ENCODE peak calls at places on chromosome 15, in four cellular contexts. U is body of pancreas, W is ascending aorta, M is Panc1. K is an unnamed sample.

GRCh38 chr15:34434627-34435305 is 2.8 kb downstream of the GOLGA8A start:
- DNase-seq in U (no peak), W (no peak), M (no peak), K (no peak)

GRCh38 chr15:74891469-74891868 is 1.6 kb downstream of the MPI start:
- DNase-seq in U (peak; percentile 69), W (no peak), M (no peak), K (no peak)

GRCh38 chr15:74158855-74159650 is 14.5 kb upstream of the ISLR start:
- DNase-seq in U (no peak), W (no peak), M (no peak), K (no peak)

GRCh38 chr15:89141885-89142284 is 53.6 kb downstream of the ABHD2 start:
- DNase-seq in U (no peak), W (no peak), M (no peak), K (no peak)

GRCh38 chr15:39579487-39580116 is 1.3 kb upstream of the THBS1 start:
- DNase-seq in U (peak; percentile 62), W (peak; percentile 79), M (peak; percentile 51), K (peak; percentile 92)

GRCh38 chr15:69573815-69574472 is 121.3 kb downstream of the RPLP1 start:
- DNase-seq in U (no peak), W (no peak), M (no peak), K (no peak)

GRCh38 chr15:55530861-55531313 is 22.9 kb upstream of the DNAAF4 start:
- DNase-seq in U (no peak), W (no peak), M (no peak), K (peak; percentile 66)

GRCh38 chr15:25933456-25934158 is 70.5 kb upstream of the ATP10A start:
- DNase-seq in U (peak; percentile 67), W (peak; percentile 88), M (peak; percentile 50), K (peak; percentile 79)

GRCh38 chr15:100973351-100974034 is 54.3 kb downstream of the LRRK1 start:
- DNase-seq in U (no peak), W (no peak), M (no peak), K (peak; percentile 70)

GRCh38 chr15:48031973-48032372 is 88.8 kb upstream of the SLC24A5 start:
- DNase-seq in U (no peak), W (no peak), M (no peak), K (no peak)

GRCh38 chr15:47402829-47403228 is 314.5 kb upstream of the SEMA6D start:
- DNase-seq in U (no peak), W (no peak), M (no peak), K (no peak)

GRCh38 chr15:39075311-39075710 is 505.6 kb upstream of the THBS1 start:
- DNase-seq in U (no peak), W (no peak), M (no peak), K (peak; percentile 54)

GRCh38 chr15:94242257-94242656 is 10.9 kb downstream of the MCTP2 start:
- DNase-seq in U (no peak), W (no peak), M (no peak), K (no peak)

GRCh38 chr15:91104111-91104510 is 4.1 kb downstream of the SV2B start:
- DNase-seq in U (no peak), W (no peak), M (no peak), K (no peak)

GRCh38 chr15:85897207-85897817 is 102.6 kb upstream of the KLHL25 start:
- DNase-seq in U (no peak), W (no peak), M (no peak), K (peak; percentile 7)

DNA sequence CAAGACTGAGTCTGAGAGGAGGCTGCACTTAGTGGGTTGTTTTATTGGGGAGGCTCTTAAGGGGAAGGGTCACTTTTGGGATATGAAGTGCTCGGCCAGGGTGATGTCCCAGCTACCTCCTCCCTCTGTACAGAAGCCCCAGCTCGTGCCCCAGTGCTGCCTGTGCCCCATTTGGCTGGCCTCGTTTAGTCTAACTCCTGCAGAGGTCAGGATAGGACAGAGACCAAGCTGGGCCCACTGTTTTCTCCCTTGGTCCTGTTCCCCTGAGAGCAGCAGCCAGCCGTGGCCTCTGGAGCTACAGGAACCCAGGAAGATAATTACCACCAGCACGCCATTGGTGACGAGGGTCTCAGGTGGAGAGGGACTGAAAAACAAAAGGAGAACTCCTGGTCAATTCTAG is 18.5 kb downstream of the PLA2G4E start:
- DNase-seq in U (no peak), W (no peak), M (no peak), K (no peak)
- H3K27me3 ChIP-seq in U (no peaks in the 10 kb centered on the region), W (no peaks in the 10 kb centered on the region), M (peaks cover 3% of the 10 kb centered on the region), K (no peaks in the 10 kb centered on the region)

GRCh38 chr15:50828610-50829206 is 63.2 kb upstream of the SPPL2A start:
- DNase-seq in U (peak; percentile 32), W (no peak), M (no peak), K (no peak)
- H3K9me3 ChIP-seq in U (no peaks in the 10 kb centered on the region), W (no peaks in the 10 kb centered on the region), M (no peaks in the 10 kb centered on the region), K (no peaks in the 10 kb centered on the region)

GRCh38 chr15:40930430-40931299 is 1.5 kb downstream of the DLL4 start:
- DNase-seq in U (peak; percentile 49), W (no peak), M (no peak), K (peak; percentile 77)
- H3K27me3 ChIP-seq in U (no peaks in the 10 kb centered on the region), W (peaks cover 8% of the 10 kb centered on the region), M (peaks cover 3% of the 10 kb centered on the region), K (peaks cover 95% of the 10 kb centered on the region)

GRCh38 chr15:27097506-27097905 is 126.5 kb downstream of the GABRG3 start:
- DNase-seq in U (no peak), W (no peak), M (no peak), K (no peak)
- H3K9me3 ChIP-seq in U (no peaks in the 10 kb centered on the region), W (no peaks in the 10 kb centered on the region), M (no peaks in the 10 kb centered on the region), K (no peaks in the 10 kb centered on the region)

DNA sequence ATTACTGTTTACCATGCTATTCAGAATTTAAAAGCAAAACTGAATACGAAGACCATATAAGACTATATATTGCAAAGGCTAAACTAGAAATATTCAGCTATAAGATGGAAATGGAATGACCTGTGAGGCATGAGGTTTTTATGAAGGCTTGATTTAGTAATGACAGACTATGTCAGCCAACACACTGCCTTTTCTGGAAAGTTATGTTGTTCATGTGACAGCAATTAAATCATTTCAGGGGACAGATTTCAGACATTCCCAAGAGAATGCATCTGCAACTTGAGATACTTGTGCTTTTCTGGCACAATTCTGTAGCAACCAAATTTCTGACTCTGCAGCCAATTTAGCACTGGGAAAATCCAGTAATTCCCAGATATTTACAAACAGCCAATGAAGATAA is 8.6 kb upstream of the GATM start:
- DNase-seq in U (no peak), W (no peak), M (no peak), K (no peak)
- H3K27me3 ChIP-seq in U (no peaks in the 10 kb centered on the region), W (no peaks in the 10 kb centered on the region), M (peaks cover 43% of the 10 kb centered on the region), K (peaks cover 23% of the 10 kb centered on the region)

DNA sequence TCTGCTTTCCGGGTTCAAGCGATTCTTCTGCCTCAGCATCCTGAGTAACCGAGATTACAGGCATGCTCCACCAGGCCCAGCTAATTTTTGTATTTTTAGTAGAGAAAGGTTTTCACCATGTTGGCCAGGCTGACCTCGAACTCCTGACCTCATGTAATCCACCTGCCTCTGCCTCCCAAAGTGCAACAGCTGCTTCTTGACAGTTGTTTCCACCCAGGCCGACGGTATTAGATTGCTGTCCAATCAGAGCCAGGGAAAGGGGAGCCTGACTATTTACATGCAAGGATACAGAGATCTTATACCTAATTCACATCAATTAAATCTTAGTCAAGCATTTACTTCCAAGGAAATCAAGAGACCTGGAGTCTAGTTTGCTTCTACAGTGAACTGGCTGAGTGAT is 4.0 kb upstream of the CAPN3 start:
- DNase-seq in U (no peak), W (no peak), M (no peak), K (no peak)
- H3K9me3 ChIP-seq in U (no peaks in the 10 kb centered on the region), W (no peaks in the 10 kb centered on the region), M (no peaks in the 10 kb centered on the region), K (no peaks in the 10 kb centered on the region)

K was measured in cardiac muscle cell.